ENCODE peak calls at places on chromosomes 5 and 9, in seven cellular contexts. A, H, C, W, J, N and X are unnamed samples.

GRCh38 chr5:1552469-1553255 is 28.9 kb upstream of the LPCAT1 start:
- DNase-seq in W (peak), C (no peak), J (peak), H (peak), A (no peak), N (no peak), X (no peak)

GRCh38 chr5:140017397-140018095 is 25.6 kb downstream of the NRG2 start:
- DNase-seq in H (no peak), C (no peak), N (no peak), J (no peak), W (no peak), A (no peak), X (no peak)

GRCh38 chr9:124894035-124894740 is 32.3 kb downstream of the ARPC5L start:
- DNase-seq in N (no peak), W (no peak), C (no peak), A (no peak), H (no peak), J (no peak), X (no peak)

GRCh38 chr9:87008667-87009066 is 61.4 kb upstream of the GAS1 start:
- DNase-seq in H (no peak), N (no peak), C (no peak), A (no peak), W (no peak), J (no peak), X (no peak)

GRCh38 chr5:19035816-19036215 is 952.2 kb downstream of the CDH18 start:
- DNase-seq in W (no peak), A (no peak), J (no peak), N (no peak), C (no peak), H (no peak), X (no peak)

GRCh38 chr5:128436825-128437224 is 101.2 kb downstream of the FBN2 start:
- DNase-seq in N (peak), J (no peak), H (no peak), C (peak), W (no peak), A (peak), X (peak)

GRCh38 chr9:33437235-33437634 is 10.2 kb downstream of the AQP3 start:
- DNase-seq in H (no peak), J (no peak), C (no peak), N (no peak), A (no peak), W (no peak), X (no peak)

GRCh38 chr5:6291961-6292360 is 86.4 kb downstream of the MED10 start:
- DNase-seq in H (no peak), N (no peak), J (no peak), W (no peak), C (peak), A (peak), X (no peak)

GRCh38 chr9:128523199-128523925 is 18.8 kb downstream of the GLE1 start:
- DNase-seq in H (peak), C (no peak), N (no peak), A (peak), W (no peak), J (no peak), X (peak)

GRCh38 chr9:111975709-111976108 is 79.1 kb downstream of the UGCG start:
- DNase-seq in W (peak), C (peak), A (peak), H (no peak), N (no peak), J (no peak), X (no peak)

GRCh38 chr5:15645376-15645775 is 145.4 kb downstream of the FBXL7 start:
- DNase-seq in W (no peak), A (no peak), H (no peak), C (no peak), N (peak), J (no peak), X (no peak)

GRCh38 chr9:6902423-6902822 is 144.7 kb downstream of the KDM4C start:
- DNase-seq in W (no peak), C (peak), J (no peak), N (no peak), H (no peak), A (no peak), X (no peak)

GRCh38 chr9:83281306-83282255 is 218.6 kb upstream of the RASEF start:
- DNase-seq in H (no peak), A (peak), C (no peak), N (peak), W (no peak), J (peak), X (peak)

GRCh38 chr9:91809581-91810285 is 140.3 kb downstream of the ROR2 start:
- DNase-seq in H (peak), N (no peak), W (no peak), A (no peak), C (no peak), J (no peak), X (no peak)

GRCh38 chr9:8736805-8737204 is 937.2 kb upstream of the DMAC1 start:
- DNase-seq in N (no peak), J (no peak), H (no peak), A (no peak), W (no peak), C (no peak), X (no peak)

GRCh38 chr5:41349846-41350245 is 136.5 kb upstream of the C6 start:
- DNase-seq in A (no peak), C (no peak), J (no peak), N (no peak), W (no peak), H (no peak), X (no peak)
- H3K4me3 ChIP-seq in A (no peak), C (no peak), J (no peak), N (no peak), W (no peak), H (no peak), X (no peak)

GRCh38 chr5:132775439-132776076 is 1.5 kb downstream of the SEPTIN8 start:
- DNase-seq in H (peak), A (peak), J (no peak), N (no peak), W (no peak), C (no peak), X (no peak)
- H3K4me3 ChIP-seq in H (peak), A (no peak), J (peak), N (peak), W (peak), C (peak), X (peak)

DNA sequence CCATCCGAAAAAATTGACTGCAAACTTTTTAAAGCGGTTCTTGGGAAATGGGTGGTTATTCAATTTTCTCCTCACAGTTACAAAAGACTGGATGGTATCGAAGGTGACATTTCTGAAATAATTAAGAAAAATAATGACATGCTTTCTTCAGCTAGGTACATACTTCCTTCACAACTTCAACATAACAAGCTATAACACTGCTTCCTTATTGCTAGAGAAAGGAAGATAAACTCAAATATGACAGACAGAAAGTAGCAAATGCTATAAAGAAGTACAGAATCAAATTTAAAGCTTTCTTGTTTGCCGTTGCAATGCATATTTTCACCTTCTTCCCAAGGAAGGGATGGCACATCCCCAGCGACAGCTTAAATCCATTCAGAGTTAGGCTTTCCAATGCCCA is 93.5 kb upstream of the EFNA5 start:
- DNase-seq in C (no peak), A (no peak), W (no peak), N (no peak), H (no peak), J (no peak), X (no peak)
- H3K4me3 ChIP-seq in C (no peak), A (no peak), W (no peak), N (no peak), H (no peak), J (no peak), X (no peak)

GRCh38 chr9:113461943-113462342 is 1.6 kb upstream of the RGS3 start:
- DNase-seq in N (no peak), W (no peak), A (no peak), C (no peak), J (no peak), H (peak), X (no peak)

GRCh38 chr9:113462781-113463286 is 693 bp upstream of the RGS3 start:
- DNase-seq in H (peak), J (no peak), A (no peak), W (no peak), C (no peak), N (no peak), X (no peak)

GRCh38 chr9:113464672-113465271 is 1.2 kb downstream of the RGS3 start:
- DNase-seq in W (no peak), A (no peak), N (no peak), C (no peak), J (no peak), H (peak), X (no peak)

GRCh38 chr9:113464286-113464660 is 746 bp downstream of the RGS3 start:
- DNase-seq in W (no peak), H (peak), J (no peak), C (no peak), N (no peak), A (no peak), X (no peak)

DNA sequence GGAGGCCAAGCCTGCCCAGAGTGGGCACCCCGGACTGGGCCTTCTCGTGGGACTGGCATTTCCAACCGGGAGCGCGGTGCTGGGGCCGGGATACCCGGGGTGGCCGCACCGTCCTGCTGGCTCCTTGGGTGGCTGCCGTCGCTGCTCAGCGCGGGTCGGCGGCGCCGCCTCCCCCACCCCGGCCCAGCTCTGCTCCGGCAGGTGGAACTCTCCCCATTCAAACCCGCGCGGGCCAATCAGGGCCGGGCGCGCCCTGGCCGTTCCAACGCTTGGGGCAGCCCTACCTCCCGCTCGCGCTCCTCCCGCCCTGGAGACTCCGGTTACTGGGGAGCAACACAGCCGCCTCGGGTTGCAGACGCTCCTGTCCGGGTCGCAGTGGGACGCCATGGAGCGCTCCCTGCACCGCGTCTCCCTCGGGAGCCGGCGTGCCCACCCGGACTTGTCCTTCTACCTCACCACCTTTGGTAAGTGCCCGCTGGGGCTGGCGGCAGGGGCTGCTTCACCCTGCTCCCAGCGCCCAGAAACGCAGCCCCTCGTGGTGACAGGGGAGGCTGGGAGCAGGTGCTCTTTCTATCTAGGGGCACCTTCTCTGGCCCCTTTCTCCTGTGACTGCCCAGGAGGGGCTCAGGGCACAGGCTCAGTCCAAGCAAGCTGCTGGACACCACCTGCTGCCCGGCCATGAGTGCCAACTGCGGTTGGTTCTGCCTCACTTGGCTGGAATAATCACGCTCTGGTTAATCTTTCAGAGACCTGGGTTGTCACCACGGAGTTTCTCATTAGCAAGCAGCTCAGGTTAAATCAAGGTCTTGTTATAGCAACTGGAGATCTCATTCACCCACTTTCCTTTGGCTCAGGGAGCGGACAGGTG is at the start of gene RGS3:
- DNase-seq in H (peak), J (peak), W (peak), A (peak), C (peak), N (no peak), X (no peak)
- H3K4me3 ChIP-seq in H (peak), J (peak), W (peak), A (peak), C (peak), N (no peak), X (no peak)

DNA sequence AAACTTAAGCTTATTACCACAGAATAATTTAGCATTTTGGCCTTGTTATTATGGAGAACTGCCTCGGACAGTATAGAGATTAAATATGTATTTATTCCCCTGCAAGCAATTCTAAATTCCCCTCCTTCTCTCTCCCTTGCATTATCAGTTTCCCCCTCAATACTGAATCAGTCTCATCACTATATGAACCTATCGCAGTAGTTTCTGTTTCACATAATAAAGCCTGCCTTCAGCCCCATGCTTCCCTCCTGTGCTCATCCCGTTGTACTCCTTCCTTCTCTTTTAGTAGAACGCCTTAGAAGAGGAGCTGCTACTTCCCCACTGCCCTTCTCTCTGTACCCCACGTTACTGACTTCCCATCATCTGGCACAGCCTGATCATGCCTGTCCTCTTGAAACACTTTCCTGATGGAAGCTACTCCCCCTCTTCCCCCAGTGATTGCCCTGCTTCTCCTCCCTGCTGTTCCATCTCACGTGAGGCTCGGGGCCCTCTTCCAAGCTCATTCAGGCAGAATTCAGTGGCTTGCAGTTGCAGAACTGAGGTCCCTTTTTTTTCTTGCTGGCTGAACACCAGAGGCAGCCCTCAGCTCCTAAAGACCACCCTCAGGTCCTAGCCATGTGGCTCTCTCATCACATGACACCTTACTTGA is 93.4 kb downstream of the PPIC start:
- DNase-seq in A (no peak), N (no peak), H (no peak), J (no peak), W (no peak), C (no peak), X (no peak)
- H3K4me3 ChIP-seq in A (no peak), N (no peak), H (no peak), J (no peak), W (no peak), C (no peak), X (no peak)

GRCh38 chr9:131661954-131662621 is 77.8 kb downstream of the RAPGEF1 start:
- DNase-seq in C (no peak), A (no peak), J (no peak), N (no peak), H (no peak), W (no peak), X (no peak)
- H3K4me3 ChIP-seq in C (no peak), A (no peak), J (no peak), N (no peak), H (no peak), W (no peak), X (no peak)

DNA sequence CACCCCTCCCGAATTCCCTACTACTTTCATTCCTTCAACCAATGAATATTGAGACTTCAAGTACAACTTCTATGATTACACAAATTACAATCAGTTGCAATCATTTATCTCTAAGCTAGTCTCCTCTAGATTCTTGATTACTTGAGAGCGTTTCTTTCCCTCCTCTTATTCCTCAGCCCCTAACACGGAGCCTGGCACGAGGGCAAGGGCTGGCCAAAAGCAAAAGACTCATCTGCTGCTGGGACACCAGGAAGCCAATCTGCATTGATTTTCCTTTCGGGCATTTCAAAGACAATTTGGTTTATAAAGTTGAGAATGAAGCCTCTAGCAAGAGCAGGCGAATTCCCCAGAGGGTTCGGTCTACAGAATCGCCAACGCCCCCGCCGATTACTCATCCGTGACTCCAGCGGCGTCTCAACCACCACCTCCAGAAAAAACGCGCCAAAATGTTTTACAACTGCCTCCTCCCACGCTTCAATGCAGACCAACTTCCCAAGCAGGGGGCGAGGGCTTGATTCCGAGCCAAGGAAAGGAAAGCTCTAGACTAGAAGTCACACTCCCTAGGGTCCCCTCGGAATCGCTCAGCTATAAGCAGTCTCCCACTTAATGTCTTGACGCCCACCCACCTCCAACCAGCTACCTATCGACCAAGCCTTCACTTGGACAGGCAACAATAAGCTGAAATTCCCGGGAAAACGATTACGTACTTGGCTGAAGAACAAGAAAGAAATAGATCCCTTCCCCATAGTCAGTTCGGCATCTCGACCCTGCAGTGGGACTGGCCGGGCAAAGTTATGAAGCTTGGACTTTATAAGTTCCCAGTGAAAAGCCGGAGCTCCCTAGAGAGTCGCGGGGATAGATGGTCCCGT is 1.4 kb downstream of the PCSK1 start:
- DNase-seq in J (peak), W (no peak), N (peak), H (no peak), A (no peak), C (no peak), X (peak)
- H3K4me3 ChIP-seq in J (no peak), W (no peak), N (no peak), H (no peak), A (no peak), C (no peak), X (peak)

DNA sequence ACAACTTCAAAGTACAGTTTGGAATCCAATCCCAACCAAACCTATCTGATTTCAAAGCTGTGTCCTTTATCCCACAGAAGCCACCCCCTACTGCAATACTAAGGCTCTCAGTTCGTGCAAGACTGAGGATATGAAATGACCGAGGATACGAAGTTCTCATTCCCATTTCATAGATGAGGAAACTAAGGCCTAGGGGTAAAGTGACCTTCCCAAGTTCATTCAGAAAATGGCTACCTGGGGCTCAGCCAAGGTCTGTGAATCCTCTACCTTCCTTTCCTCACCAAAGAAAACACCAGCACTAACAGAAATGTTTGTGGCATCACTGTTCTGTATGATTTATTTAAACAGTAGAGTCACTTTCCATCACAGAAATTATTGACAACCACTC is 5.4 kb downstream of the KIAA1191 start:
- DNase-seq in J (no peak), N (no peak), A (no peak), H (no peak), C (no peak), W (no peak), X (no peak)
- H3K4me3 ChIP-seq in J (no peak), N (no peak), A (no peak), H (no peak), C (no peak), W (no peak), X (no peak)